ENCODE peak calls at places on chromosomes 16 and 17, in seven cellular contexts. N is OCI-LY7, T is pancreas, Q is heart right ventricle, Z is ascending aorta, Y is fibroblast of lung, G is Peyer's patch. E is an unnamed sample. For H3K4me1, the result is how much of the 10 kb centered on the place peaks cover.

GRCh38 chr17:63911657-63912100 is 621 bp upstream of the CSHL1 start:
- DNase-seq in N (peak), T (no peak), Q (peak), Z (peak), Y (peak), G (peak), E (no peak)

GRCh38 chr16:1580956-1581355 is 30.9 kb downstream of the IFT140 start:
- DNase-seq in N (no peak), T (no peak), Q (no peak), Z (no peak), Y (no peak), G (no peak), E (no peak)

GRCh38 chr16:67713647-67714273 is 5.4 kb downstream of the GFOD2 start:
- DNase-seq in N (no peak), T (no peak), Q (no peak), Z (no peak), Y (no peak), G (no peak), E (no peak)

GRCh38 chr17:30278032-30278431 is 13.7 kb downstream of the BLMH start:
- DNase-seq in N (peak), T (no peak), Q (peak), Z (no peak), Y (peak), G (no peak), E (no peak)

GRCh38 chr16:3087243-3087791 is 11.8 kb downstream of the ZSCAN10 start:
- DNase-seq in N (no peak), T (no peak), Q (peak), Z (no peak), Y (no peak), G (no peak), E (no peak)

GRCh38 chr17:47844230-47844629 is 3.2 kb upstream of the SCRN2 start:
- DNase-seq in N (no peak), T (no peak), Q (no peak), Z (no peak), Y (peak), G (no peak), E (no peak)

GRCh38 chr16:4534151-4534790 is 4.3 kb downstream of the CDIP1 start:
- DNase-seq in N (no peak), T (no peak), Q (no peak), Z (no peak), Y (no peak), G (no peak), E (no peak)

GRCh38 chr16:49959552-49960277 is 65.3 kb upstream of the CNEP1R1 start:
- DNase-seq in N (no peak), T (no peak), Q (no peak), Z (no peak), Y (no peak), G (no peak), E (no peak)

GRCh38 chr17:80477647-80478478 is 1.5 kb upstream of the NPTX1 start:
- DNase-seq in N (no peak), T (no peak), Q (peak), Z (no peak), Y (peak), G (no peak), E (no peak)

GRCh38 chr16:53962041-53962440 is 258.1 kb downstream of the FTO start:
- DNase-seq in N (no peak), T (no peak), Q (no peak), Z (no peak), Y (peak), G (no peak), E (no peak)

DNA sequence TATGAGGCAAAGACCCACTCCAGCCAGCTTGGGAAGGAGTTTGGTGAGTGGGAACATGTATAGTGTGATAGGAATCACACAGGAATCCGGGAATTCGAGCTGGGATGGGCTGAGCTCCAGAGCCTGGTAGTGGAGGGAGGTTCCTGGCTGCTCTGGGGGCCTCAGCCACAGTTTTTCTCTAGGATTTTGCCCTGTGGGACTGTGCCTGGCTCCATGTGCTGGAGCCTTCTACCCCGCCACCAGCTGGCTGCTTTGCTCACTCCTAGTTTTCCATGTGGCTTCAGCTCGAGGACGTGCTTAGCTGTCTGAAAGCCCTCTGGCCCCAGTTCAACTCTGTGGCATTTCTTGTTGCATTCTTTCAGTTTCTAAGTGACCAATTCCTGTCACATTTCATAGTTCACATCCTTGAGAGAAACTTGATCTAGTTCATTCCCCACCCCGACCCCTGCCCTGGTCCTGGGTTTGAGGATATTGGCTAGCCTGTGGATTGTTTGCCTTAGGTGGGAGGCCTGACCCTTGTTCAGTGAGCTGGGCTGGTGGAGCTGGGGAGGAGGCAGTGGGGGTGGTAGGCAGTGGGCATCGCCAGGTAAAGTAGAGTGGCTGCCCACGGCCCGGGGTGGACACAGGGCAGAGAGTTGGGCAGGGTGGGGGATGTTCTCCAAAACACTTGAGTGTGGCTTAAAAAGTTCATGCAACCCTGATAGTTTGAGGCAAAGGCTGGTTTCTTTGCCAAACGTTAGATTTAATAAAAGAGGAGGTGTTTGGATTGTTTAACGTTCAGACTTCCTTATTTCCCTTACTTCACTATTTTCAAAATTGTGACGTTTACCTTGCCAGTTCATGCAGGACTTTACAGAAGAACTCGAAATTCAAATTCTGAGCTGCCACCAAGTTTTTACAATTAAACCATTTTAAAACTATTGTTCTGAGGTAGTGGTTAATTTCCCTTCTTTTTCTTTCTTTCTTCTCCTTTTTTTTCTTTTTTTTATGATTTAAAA is 5.2 kb downstream of the SEC14L1 start:
- DNase-seq in N (peak), T (peak), Q (peak), Z (peak), Y (peak), G (peak), E (no peak)
- TF ChIP-seq CTCF in N (no peak), T (no peak), Q (no peak), Z (peak), Y (peak), G (no peak), E (peak)

GRCh38 chr17:57947369-57947768 is 7.8 kb downstream of the CUEDC1 start:
- DNase-seq in N (no peak), T (no peak), Q (no peak), Z (no peak), Y (no peak), G (no peak), E (no peak)
- H3K4me1 ChIP-seq in N (under half), T (under half), Q (half or more), Z (half or more), Y (under half), G (under half), E (under half)

DNA sequence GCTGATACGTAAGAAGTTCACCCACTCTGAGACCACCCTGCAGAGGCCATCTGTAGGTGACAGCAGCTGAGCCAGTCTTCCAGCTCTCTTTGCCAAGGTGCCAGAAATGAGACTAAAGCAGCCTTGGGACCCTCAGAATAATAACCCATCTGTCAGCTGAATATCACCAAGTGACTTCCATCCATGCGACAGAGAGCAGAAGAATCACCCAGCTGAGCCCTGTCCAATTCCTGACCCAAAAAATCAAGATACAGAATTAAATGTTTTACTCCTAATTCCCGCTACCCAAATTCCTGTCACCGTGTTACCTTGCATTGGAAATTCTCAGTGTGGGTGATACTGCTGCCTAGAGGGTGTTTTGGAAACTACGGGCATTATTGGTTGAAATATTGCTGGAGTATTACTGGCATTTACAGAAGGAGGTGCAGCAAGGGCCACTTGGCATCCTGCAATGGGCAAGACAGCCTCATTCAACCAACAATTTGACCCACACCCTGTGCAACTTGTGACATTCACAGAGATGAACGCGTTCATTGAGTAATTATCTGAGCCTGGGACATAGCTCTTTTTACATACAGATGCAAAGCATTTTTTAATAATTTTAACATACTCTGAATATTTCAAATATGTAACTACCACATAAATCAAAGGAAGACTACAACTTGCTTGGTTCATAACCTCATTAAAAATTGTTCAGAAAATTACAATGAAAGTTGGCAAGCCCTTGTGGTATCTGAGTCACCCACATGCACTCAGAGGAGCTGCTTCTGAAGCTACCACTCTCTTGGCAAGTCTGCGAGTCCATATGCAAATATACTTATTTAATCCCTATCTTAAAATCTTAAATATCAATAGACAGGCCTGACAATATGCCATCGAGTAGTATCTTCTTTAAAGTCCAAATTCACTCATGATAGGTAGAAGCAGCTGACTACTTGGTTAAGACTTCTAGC is 126.6 kb downstream of the C16orf95 start:
- DNase-seq in N (no peak), T (no peak), Q (no peak), Z (no peak), Y (peak), G (no peak), E (no peak)
- TF ChIP-seq CTCF in N (no peak), T (no peak), Q (no peak), Z (no peak), Y (no peak), G (no peak), E (no peak)

DNA sequence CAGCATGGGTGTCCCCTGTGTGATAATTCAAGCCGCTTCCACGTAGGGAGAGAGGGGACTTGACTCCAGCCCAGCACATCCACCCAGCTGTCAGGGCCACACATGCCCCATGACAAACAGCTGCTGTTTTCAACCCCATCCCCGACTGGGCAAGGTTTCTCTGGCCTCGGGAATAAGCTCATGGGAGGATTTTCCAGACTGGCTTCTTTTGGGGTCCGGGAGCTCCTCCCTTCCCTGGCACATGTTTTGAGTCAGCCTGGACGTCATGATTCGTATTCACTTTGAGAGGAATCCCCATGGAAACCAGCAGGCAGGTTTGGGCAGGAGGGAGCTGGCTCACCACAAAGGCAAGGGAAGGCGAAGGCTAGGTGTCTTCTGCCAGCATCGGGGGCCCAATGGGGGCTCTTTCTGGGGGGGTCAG is 156.4 kb downstream of the CMIP start:
- DNase-seq in N (no peak), T (no peak), Q (no peak), Z (peak), Y (peak), G (no peak), E (no peak)
- H3K4me1 ChIP-seq in N (under half), T (under half), Q (under half), Z (under half), Y (under half), G (under half), E (under half)

DNA sequence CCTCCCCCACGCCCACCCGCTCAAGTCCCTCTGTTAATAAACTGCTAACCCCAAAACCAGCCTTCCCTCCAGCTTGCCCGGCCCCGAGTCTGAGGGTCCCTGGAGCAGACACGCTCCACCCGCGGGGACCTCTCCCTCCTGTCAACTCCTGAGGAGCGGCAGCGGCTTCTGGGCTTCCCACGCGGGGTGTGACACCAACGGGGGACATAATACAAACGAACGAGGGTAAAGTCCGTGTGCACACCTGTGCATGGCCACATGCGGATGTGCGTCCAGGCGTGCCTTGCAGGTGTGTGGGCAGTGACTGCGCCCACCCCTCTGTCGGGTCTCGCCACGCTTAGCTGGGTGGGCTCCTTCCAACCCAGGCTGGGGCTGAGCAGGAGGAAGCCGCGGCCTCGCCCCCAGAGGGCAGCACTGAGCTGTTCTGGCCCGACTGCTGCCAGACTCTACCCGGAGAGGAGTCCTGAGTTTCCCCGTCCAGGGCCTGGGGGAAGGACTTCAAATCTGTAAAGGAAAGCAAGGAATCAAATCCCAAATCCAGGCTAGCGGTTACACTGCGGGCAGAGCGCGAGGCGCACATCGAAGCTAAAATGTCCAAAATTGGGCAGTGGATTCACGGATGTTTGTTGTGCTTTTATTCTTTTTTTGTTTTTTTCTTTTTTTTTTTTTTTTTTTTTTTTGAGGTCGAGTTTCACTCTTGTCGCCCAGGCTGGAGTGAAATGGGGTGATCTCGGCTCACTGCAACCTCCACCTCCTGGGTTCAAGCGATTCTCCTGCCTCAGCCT is 24.2 kb upstream of the KRT17 start:
- DNase-seq in N (peak), T (peak), Q (peak), Z (peak), Y (peak), G (peak), E (peak)
- TF ChIP-seq CTCF in N (peak), T (peak), Q (peak), Z (peak), Y (peak), G (peak), E (peak)

DNA sequence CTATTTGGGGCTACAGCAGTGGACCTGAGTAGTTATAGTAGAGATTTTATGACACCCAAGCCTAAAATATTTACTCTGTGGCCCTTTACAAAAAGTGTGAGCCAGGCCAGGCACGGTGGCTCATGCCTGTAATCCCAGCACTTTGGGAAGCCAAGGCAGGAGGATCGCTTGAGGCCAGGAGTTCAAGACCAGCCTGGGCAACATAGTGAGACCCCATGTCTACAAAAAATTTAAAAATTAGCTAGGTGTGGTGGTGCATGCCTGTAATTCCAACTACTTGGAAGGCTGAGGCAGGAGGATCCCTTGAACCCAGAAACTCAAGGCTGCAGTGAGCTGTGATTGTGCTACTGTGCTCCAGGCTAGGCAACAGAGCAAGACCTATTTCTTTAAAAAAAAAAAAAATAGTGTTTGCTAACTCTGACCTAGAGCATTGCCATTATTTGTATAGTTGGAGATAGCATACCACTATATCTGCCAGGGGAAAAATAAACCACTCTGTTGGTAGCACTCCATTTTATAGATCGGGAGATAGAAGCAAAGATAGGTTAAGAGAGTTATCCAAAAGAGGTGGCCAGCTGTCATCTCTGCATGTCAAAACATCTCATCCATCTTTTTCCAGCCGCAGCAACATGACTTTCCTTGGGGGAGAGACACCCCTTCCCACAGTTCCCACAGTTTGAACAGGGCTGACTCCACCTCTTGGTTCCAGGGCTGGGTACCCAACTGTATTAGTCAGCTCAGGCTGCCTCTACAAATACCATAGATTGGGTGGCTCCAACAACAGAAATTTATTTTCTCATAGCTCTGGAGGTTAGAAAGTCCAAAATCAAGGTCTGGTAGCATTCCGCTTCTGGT is 3.0 kb upstream of the ITPRIPL2 start:
- DNase-seq in N (no peak), T (peak), Q (no peak), Z (no peak), Y (no peak), G (no peak), E (no peak)
- H3K4me1 ChIP-seq in N (under half), T (under half), Q (under half), Z (under half), Y (under half), G (under half), E (under half)

GRCh38 chr17:50205111-50205821 is 3.8 kb upstream of the COL1A1 start:
- DNase-seq in N (no peak), T (no peak), Q (peak), Z (no peak), Y (peak), G (no peak), E (no peak)
- TF ChIP-seq CTCF in N (no peak), T (no peak), Q (no peak), Z (no peak), Y (no peak), G (no peak), E (no peak)

DNA sequence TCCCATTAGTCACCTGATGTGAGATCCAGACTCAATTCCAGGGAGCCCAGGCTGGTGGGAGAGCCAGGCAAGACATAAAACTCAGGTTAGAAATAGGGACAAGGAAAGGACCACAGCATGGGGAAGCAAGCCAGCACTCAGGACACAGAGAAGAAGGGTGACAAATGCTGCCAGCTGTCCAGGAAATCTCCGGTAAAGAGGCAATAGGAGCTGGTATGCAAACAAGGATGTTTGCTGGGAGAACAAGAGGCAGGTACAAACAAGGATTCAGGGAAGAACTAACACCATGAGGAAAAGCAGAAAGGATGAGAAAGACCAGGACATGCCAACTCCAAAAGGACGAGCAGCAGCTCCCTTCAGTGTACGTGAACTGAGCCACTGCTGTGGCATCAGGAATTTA is 10.2 kb upstream of the TXNDC11 start:
- DNase-seq in N (no peak), T (no peak), Q (no peak), Z (no peak), Y (no peak), G (no peak), E (no peak)
- H3K4me1 ChIP-seq in N (under half), T (under half), Q (under half), Z (under half), Y (under half), G (under half), E (under half)

GRCh38 chr17:18110636-18111145 is 2.1 kb downstream of the MYO15A start:
- DNase-seq in N (no peak), T (no peak), Q (no peak), Z (no peak), Y (no peak), G (no peak), E (no peak)
- TF ChIP-seq CTCF in N (no peak), T (no peak), Q (no peak), Z (no peak), Y (no peak), G (no peak), E (no peak)

E was measured in thoracic aorta.